ENCODE peak calls at places on chromosomes 2 and 18, in six cellular contexts. F, L, T, U, C and B are unnamed samples. For H3K4me1, the result is how much of the 10 kb centered on the place peaks cover.

GRCh38 chr18:27331606-27332005 is 146.5 kb upstream of the CHST9 start:
- DNase-seq in F (no peak), L (no peak), T (no peak), U (no peak), C (no peak), B (no peak)

GRCh38 chr18:51163543-51163942 is 33.9 kb downstream of the MEX3C start:
- DNase-seq in F (no peak), L (no peak), T (no peak), U (no peak), C (no peak), B (no peak)

GRCh38 chr2:202965810-202966454 is 48.7 kb upstream of the NBEAL1 start:
- DNase-seq in F (peak), L (peak), T (peak), U (no peak), C (no peak), B (no peak)

GRCh38 chr2:12287220-12287751 is 429.4 kb upstream of the TRIB2 start:
- DNase-seq in F (peak), L (no peak), T (no peak), U (no peak), C (peak), B (no peak)

GRCh38 chr2:199339826-199340605 is 117.7 kb downstream of the SATB2 start:
- DNase-seq in F (no peak), L (no peak), T (no peak), U (no peak), C (no peak), B (no peak)

GRCh38 chr2:69033427-69034095 is 20.6 kb downstream of the ANTXR1 start:
- DNase-seq in F (peak), L (no peak), T (no peak), U (no peak), C (no peak), B (no peak)

GRCh38 chr2:20052872-20053281 is 1.4 kb upstream of the LAPTM4A start:
- DNase-seq in F (peak), L (peak), T (peak), U (no peak), C (peak), B (no peak)

GRCh38 chr2:241617431-241618154 is 19.4 kb downstream of the THAP4 start:
- DNase-seq in F (no peak), L (peak), T (no peak), U (peak), C (peak), B (peak)

GRCh38 chr2:15547100-15547499 is 14.0 kb downstream of the NBAS start:
- DNase-seq in F (no peak), L (no peak), T (no peak), U (no peak), C (no peak), B (no peak)

GRCh38 chr18:58103339-58103930 is 59.4 kb downstream of the NEDD4L start:
- DNase-seq in F (no peak), L (no peak), T (no peak), U (no peak), C (no peak), B (no peak)

GRCh38 chr2:6447209-6447608 is 418.5 kb downstream of the CMPK2 start:
- DNase-seq in F (no peak), L (no peak), T (no peak), U (no peak), C (no peak), B (no peak)

GRCh38 chr2:144938308-144938709 is 418.4 kb upstream of the ZEB2 start:
- DNase-seq in F (peak), L (no peak), T (no peak), U (no peak), C (no peak), B (no peak)

GRCh38 chr2:231373786-231374185 is 21.7 kb upstream of the B3GNT7 start:
- DNase-seq in F (no peak), L (no peak), T (no peak), U (no peak), C (no peak), B (no peak)

GRCh38 chr18:39460136-39460535 is 1894.5 kb upstream of the CELF4 start:
- DNase-seq in F (no peak), L (no peak), T (no peak), U (no peak), C (no peak), B (no peak)

GRCh38 chr2:71558300-71559051 is 105.1 kb downstream of the DYSF start:
- DNase-seq in F (peak), L (peak), T (no peak), U (no peak), C (no peak), B (no peak)

GRCh38 chr2:130806370-130806769 is 30.3 kb upstream of the ARHGEF4 start:
- DNase-seq in F (no peak), L (no peak), T (no peak), U (no peak), C (no peak), B (no peak)

GRCh38 chr18:58525517-58525916 is 103.4 kb downstream of the ALPK2 start:
- DNase-seq in F (peak), L (no peak), T (no peak), U (no peak), C (no peak), B (no peak)

GRCh38 chr2:201798252-201798918 is 8.0 kb upstream of the CDK15 start:
- DNase-seq in F (peak), L (no peak), T (no peak), U (no peak), C (no peak), B (no peak)

GRCh38 chr2:220075835-220076234 is 448.4 kb downstream of the SLC4A3 start:
- DNase-seq in F (no peak), L (no peak), T (no peak), U (no peak), C (no peak), B (no peak)

GRCh38 chr2:222334914-222335313 is 36.1 kb upstream of the PAX3 start:
- DNase-seq in F (no peak), L (no peak), T (no peak), U (no peak), C (no peak), B (no peak)

GRCh38 chr2:241863021-241863954 is 4.6 kb upstream of the PDCD1 start:
- DNase-seq in F (peak), L (peak), T (no peak), U (no peak), C (peak), B (peak)

GRCh38 chr2:20005067-20005627 is 7.3 kb downstream of the MATN3 start:
- DNase-seq in F (no peak), L (no peak), T (no peak), U (no peak), C (no peak), B (no peak)

GRCh38 chr2:68747413-68747812 is 12.8 kb downstream of the ARHGAP25 start:
- DNase-seq in F (no peak), L (no peak), T (no peak), U (no peak), C (no peak), B (no peak)

GRCh38 chr2:35220471-35220870 is 1135.1 kb upstream of the CRIM1 start:
- DNase-seq in F (peak), L (no peak), T (no peak), U (no peak), C (no peak), B (no peak)

GRCh38 chr18:44514106-44514505 is 166.6 kb upstream of the SETBP1 start:
- DNase-seq in F (no peak), L (no peak), T (no peak), U (no peak), C (no peak), B (no peak)

GRCh38 chr2:119438128-119438656 is 6.5 kb downstream of the TMEM37 start:
- DNase-seq in F (no peak), L (no peak), T (no peak), U (no peak), C (no peak), B (no peak)

GRCh38 chr2:211745295-211746097 is 793.1 kb downstream of the ERBB4 start:
- DNase-seq in F (peak), L (peak), T (peak), U (no peak), C (no peak), B (no peak)

GRCh38 chr18:3653859-3654441 is 204.0 kb downstream of the TGIF1 start:
- DNase-seq in F (no peak), L (no peak), T (no peak), U (no peak), C (no peak), B (no peak)

GRCh38 chr2:57990118-57990725 is 56.4 kb upstream of the VRK2 start:
- DNase-seq in F (no peak), L (no peak), T (no peak), U (no peak), C (no peak), B (no peak)

GRCh38 chr2:158477202-158477601 is 20.4 kb downstream of the PKP4 start:
- DNase-seq in F (no peak), L (no peak), T (no peak), U (peak), C (no peak), B (peak)

GRCh38 chr18:67310826-67311225 is 205.7 kb downstream of the DSEL start:
- DNase-seq in F (peak), L (no peak), T (no peak), U (no peak), C (no peak), B (no peak)

GRCh38 chr2:39379643-39380524 is 57.2 kb downstream of the MAP4K3 start:
- DNase-seq in F (peak), L (peak), T (peak), U (peak), C (no peak), B (peak)

GRCh38 chr2:38740851-38741541 is 10.2 kb downstream of the SRSF7 start:
- DNase-seq in F (peak), L (peak), T (no peak), U (peak), C (no peak), B (peak)

GRCh38 chr2:181772334-181772733 is 92.0 kb upstream of the NEUROD1 start:
- DNase-seq in F (no peak), L (no peak), T (no peak), U (no peak), C (no peak), B (no peak)

GRCh38 chr18:73381361-73382031 is 513.7 kb upstream of the NETO1 start:
- DNase-seq in F (no peak), L (no peak), T (no peak), U (no peak), C (no peak), B (no peak)

GRCh38 chr18:46411862-46412690 is 244.9 kb downstream of the LOXHD1 start:
- DNase-seq in F (peak), L (peak), T (no peak), U (no peak), C (peak), B (no peak)
- H3K4me1 ChIP-seq in F (under half), L (under half), T (under half), U (under half), C (half or more), B (under half)

DNA sequence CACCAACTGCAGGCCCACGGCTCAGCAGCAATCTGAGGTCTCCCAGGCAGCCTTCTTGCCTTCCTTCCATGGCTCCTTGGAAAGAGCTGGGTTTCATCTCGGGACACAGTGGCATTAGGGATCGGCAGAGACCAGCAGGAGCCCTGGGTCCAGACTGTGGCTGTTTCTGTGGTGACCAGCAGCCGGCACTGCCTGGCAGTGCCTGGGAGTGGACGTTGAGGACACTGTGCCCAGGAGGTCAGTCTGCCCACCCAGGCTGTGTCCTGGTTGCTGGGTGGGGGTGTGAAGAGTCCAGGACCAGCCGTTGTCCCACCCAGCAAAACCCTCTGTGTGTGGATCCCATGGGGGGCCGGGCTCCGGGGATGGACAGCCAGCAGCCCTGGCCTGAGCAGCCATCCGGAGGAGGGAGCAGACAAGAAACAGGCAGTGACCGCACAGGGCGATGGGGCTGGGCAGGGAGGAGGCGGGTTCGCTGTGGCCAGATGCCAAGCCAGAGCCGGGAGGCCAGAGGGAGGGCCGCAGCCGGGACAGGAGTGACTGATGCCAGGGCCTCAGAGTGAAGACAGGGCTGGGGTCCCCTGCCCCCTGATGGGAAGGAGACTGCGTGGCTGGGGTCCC is 73.8 kb downstream of the RRM2 start:
- DNase-seq in F (peak), L (no peak), T (no peak), U (no peak), C (no peak), B (no peak)
- H3K4me1 ChIP-seq in F (under half), L (under half), T (under half), U (under half), C (under half), B (under half)

GRCh38 chr2:239439383-239440315 is 38.8 kb upstream of the HDAC4 start:
- DNase-seq in F (no peak), L (no peak), T (no peak), U (no peak), C (no peak), B (no peak)

GRCh38 chr2:239441724-239442123 is 40.9 kb upstream of the HDAC4 start:
- DNase-seq in F (no peak), L (no peak), T (no peak), U (no peak), C (no peak), B (no peak)

GRCh38 chr2:239438968-239439367 is 38.1 kb upstream of the HDAC4 start:
- DNase-seq in F (no peak), L (no peak), T (no peak), U (no peak), C (no peak), B (no peak)

GRCh38 chr2:239441261-239441701 is 40.5 kb upstream of the HDAC4 start:
- DNase-seq in F (peak), L (peak), T (no peak), U (peak), C (no peak), B (no peak)

GRCh38 chr2:239440511-239440959 is 39.7 kb upstream of the HDAC4 start:
- DNase-seq in F (no peak), L (peak), T (no peak), U (no peak), C (no peak), B (no peak)
- H3K4me1 ChIP-seq in F (under half), L (under half), T (under half), U (under half), C (under half), B (under half)

GRCh38 chr2:37231251-37232130 is at the start of the genes CEBPZ and NDUFAF7:
- DNase-seq in F (peak), L (peak), T (peak), U (peak), C (peak), B (peak)

GRCh38 chr2:37226863-37227262 is 4.5 kb downstream of the CEBPZ start:
- DNase-seq in F (no peak), L (peak), T (no peak), U (no peak), C (no peak), B (no peak)

GRCh38 chr2:37232131-37232933 is 874 bp downstream of the NDUFAF7 start:
- DNase-seq in F (peak), L (peak), T (no peak), U (no peak), C (no peak), B (no peak)

GRCh38 chr2:37230581-37230980 is 815 bp downstream of the CEBPZ start:
- DNase-seq in F (peak), L (no peak), T (no peak), U (no peak), C (no peak), B (no peak)

DNA sequence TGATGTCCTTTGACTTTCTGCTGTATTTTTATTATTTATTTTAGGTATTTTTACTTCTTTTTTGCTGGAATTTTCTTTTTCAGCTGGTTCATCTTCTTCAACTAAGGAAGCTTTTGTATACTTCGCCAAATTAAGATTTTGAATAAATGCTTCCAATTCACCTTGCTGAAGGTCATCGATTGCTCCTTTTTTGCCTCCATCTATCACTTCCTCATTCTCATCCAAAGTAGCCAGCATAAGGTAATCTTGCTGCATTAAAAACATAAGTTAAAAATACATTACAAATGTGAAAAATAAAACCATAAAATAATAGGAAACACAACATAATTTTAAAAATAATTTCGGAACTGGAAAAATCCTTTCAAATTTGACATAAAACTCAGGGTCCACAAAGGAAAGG is 2.6 kb downstream of the CEBPZ start:
- DNase-seq in F (no peak), L (no peak), T (no peak), U (no peak), C (no peak), B (no peak)
- H3K4me1 ChIP-seq in F (under half), L (half or more), T (under half), U (half or more), C (under half), B (under half)

DNA sequence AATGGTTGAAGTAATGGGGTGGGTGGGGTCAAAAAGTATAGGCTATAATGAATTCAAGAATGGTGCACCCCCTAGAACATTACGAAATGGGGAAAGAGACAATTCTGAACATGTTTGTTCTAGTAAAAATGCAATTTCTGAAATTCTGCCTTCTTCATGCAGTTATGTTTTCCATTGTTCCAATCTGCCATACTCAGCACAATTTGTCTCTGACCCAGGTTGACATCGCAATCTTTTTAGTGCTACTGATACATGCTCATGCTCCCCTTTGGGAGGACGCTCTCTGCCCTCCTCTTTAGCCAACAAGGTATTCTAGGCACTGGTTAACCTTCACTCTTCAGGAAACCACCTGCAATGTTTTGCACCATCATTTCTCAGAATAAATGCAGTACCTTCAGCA is 1303.9 kb upstream of the PIK3C3 start:
- DNase-seq in F (no peak), L (no peak), T (no peak), U (no peak), C (no peak), B (no peak)
- H3K4me1 ChIP-seq in F (under half), L (under half), T (under half), U (under half), C (under half), B (under half)

GRCh38 chr2:177767768-177768167 is 304.8 kb downstream of the PDE11A start:
- DNase-seq in F (no peak), L (peak), T (no peak), U (no peak), C (no peak), B (no peak)

GRCh38 chr2:177771191-177771590 is 301.4 kb downstream of the PDE11A start:
- DNase-seq in F (peak), L (no peak), T (peak), U (no peak), C (no peak), B (no peak)

GRCh38 chr2:177778472-177778871 is 294.1 kb downstream of the PDE11A start:
- DNase-seq in F (no peak), L (no peak), T (no peak), U (no peak), C (no peak), B (no peak)

GRCh38 chr2:177772529-177772928 is 300.0 kb downstream of the PDE11A start:
- DNase-seq in F (peak), L (peak), T (peak), U (peak), C (no peak), B (no peak)
- H3K4me1 ChIP-seq in F (under half), L (under half), T (under half), U (under half), C (under half), B (under half)

GRCh38 chr2:172552547-172553291 is 3.2 kb upstream of the PDK1 start:
- DNase-seq in F (peak), L (no peak), T (no peak), U (no peak), C (no peak), B (no peak)

GRCh38 chr2:172555522-172556283 is at the start of gene PDK1:
- DNase-seq in F (peak), L (peak), T (peak), U (peak), C (peak), B (peak)

GRCh38 chr2:172554352-172555271 is 1.3 kb upstream of the PDK1 start:
- DNase-seq in F (no peak), L (no peak), T (no peak), U (peak), C (no peak), B (peak)

GRCh38 chr2:172556284-172557033 is 569 bp downstream of the PDK1 start:
- DNase-seq in F (peak), L (peak), T (peak), U (peak), C (peak), B (peak)

GRCh38 chr2:172555272-172555521 is 693 bp upstream of the PDK1 start:
- DNase-seq in F (no peak), L (no peak), T (no peak), U (no peak), C (no peak), B (no peak)
- H3K4me1 ChIP-seq in F (under half), L (half or more), T (under half), U (under half), C (under half), B (under half)

DNA sequence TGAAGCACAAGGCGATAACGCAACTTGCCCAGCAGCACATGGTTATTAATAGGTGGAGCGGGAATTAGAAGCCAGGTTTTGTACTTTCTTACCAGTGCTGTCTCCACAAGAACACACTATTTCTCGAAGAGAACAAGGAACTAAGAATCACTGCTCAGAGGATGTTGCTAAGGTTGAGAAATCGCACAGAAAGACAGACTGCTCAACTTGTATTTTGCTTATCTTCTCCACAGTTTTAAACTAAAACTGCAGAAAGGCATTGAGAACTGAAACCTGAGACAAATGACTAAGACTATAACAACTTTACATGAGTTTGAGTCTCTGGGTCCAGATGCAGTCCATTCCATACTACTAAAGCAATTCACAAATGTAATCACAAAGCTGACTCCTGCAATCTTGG is 6.2 kb downstream of the PRKD3 start:
- DNase-seq in F (peak), L (no peak), T (no peak), U (no peak), C (no peak), B (no peak)
- H3K4me1 ChIP-seq in F (under half), L (under half), T (under half), U (under half), C (half or more), B (under half)

GRCh38 chr2:3078684-3079083 is 298.9 kb downstream of the EIPR1 start:
- DNase-seq in F (no peak), L (no peak), T (no peak), U (no peak), C (no peak), B (no peak)
- H3K4me1 ChIP-seq in F (under half), L (under half), T (under half), U (under half), C (under half), B (under half)

GRCh38 chr2:189379287-189379630 is 62.0 kb upstream of the WDR75 start:
- DNase-seq in F (peak), L (peak), T (no peak), U (no peak), C (no peak), B (no peak)
- H3K4me1 ChIP-seq in F (under half), L (under half), T (under half), U (under half), C (under half), B (under half)